ENCODE peak calls at places on chromosomes 6 and 20, in ten cellular contexts. U is GM04504; N is brain microvascular endothelial cell; S is putamen; P is stimulated activated CD4-positive, alpha-beta T cell treated with anti-CD3 and anti-CD28 coated beads, Interleukin-12 subunit alpha, Interleukin-12 subunit beta, amount 100 ng/mL, for 48 hours; X is neural progenitor cell; F is AG08396; H is activated T-helper 1 cell treated with anti-CD3 and anti-CD28 coated beads, Interleukin-12 subunit alpha, Interleukin-12 subunit beta, Interleukin-2, Interleukin-4 antibody, amounts not matched to agents 30 ng/mL and 10 ng/mL and 1 ng/mL, durations not matched to agents 14 hours and 24 hours and 36 hours; Y is mesothelial cell of epicardium; R is HFF-Myc. G is an unnamed sample.

GRCh38 chr6:168347615-168348014 is 28.0 kb upstream of the DACT2 start:
- DNase-seq in X (no peak), N (no peak), R (no peak), Y (no peak), U (no peak), H (no peak), F (no peak), P (no peak), S (no peak), G (no peak)

GRCh38 chr6:112180095-112180820 is 74.1 kb downstream of the LAMA4 start:
- DNase-seq in N (no peak), F (peak), H (peak), S (peak), U (peak), P (peak), Y (no peak), X (peak), R (no peak), G (peak)

GRCh38 chr20:18856873-18857272 is 43.3 kb downstream of the SCP2D1 start:
- DNase-seq in Y (no peak), U (no peak), X (peak), P (no peak), N (no peak), H (no peak), F (no peak), R (no peak), S (no peak), G (no peak)

GRCh38 chr6:84512396-84512795 is 252.0 kb downstream of the TBX18 start:
- DNase-seq in Y (no peak), U (no peak), F (no peak), S (no peak), N (peak), R (no peak), H (no peak), P (no peak), X (no peak), G (peak)

GRCh38 chr6:25025919-25026301 is 90.2 kb upstream of the RIPOR2 start:
- DNase-seq in H (no peak), R (no peak), N (no peak), X (no peak), U (no peak), Y (no peak), P (no peak), S (no peak), F (no peak), G (no peak)

GRCh38 chr6:44043036-44043478 is 84.2 kb downstream of the MRPL14 start:
- DNase-seq in R (no peak), U (no peak), Y (no peak), F (peak), P (no peak), N (no peak), S (no peak), X (no peak), H (no peak), G (peak)

GRCh38 chr6:88702956-88703556 is 260.4 kb downstream of the RNGTT start:
- DNase-seq in N (peak), H (no peak), Y (no peak), S (no peak), U (no peak), F (no peak), P (no peak), R (no peak), X (no peak), G (no peak)

GRCh38 chr20:52179331-52180166 is 12.0 kb downstream of the ZFP64 start:
- DNase-seq in Y (no peak), X (no peak), U (no peak), H (no peak), F (no peak), R (no peak), S (no peak), P (peak), N (no peak), G (peak)

GRCh38 chr20:20897922-20898321 is 185.5 kb upstream of the RALGAPA2 start:
- DNase-seq in F (no peak), S (no peak), H (no peak), P (no peak), R (no peak), N (no peak), Y (no peak), X (peak), U (no peak), G (no peak)

GRCh38 chr6:154548130-154548830 is 37.8 kb upstream of the CNKSR3 start:
- DNase-seq in P (no peak), F (no peak), H (no peak), X (no peak), U (no peak), S (peak), N (peak), R (no peak), Y (no peak), G (peak)

GRCh38 chr6:144931172-144932035 is 646.3 kb downstream of the UTRN start:
- DNase-seq in R (no peak), H (no peak), S (no peak), F (peak), U (no peak), Y (no peak), P (peak), X (peak), N (peak), G (peak)

GRCh38 chr6:167722634-167723309 is 103.9 kb upstream of the AFDN start:
- DNase-seq in R (no peak), F (no peak), X (no peak), H (no peak), Y (no peak), N (no peak), S (no peak), U (no peak), P (no peak), G (no peak)

GRCh38 chr6:17280552-17281090 is 540 bp upstream of the RBM24 start:
- DNase-seq in P (no peak), Y (peak), F (no peak), N (peak), R (no peak), X (peak), U (no peak), S (no peak), H (no peak), G (peak)

GRCh38 chr20:63697357-63697867 is 960 bp downstream of the TNFRSF6B start:
- DNase-seq in R (no peak), U (no peak), Y (no peak), F (peak), H (no peak), P (no peak), N (no peak), X (no peak), S (no peak), G (no peak)

GRCh38 chr20:40294747-40295146 is 394.3 kb downstream of the MAFB start:
- DNase-seq in S (no peak), X (no peak), F (no peak), N (no peak), U (no peak), Y (no peak), H (no peak), P (no peak), R (no peak), G (no peak)

GRCh38 chr6:139474145-139475108 is 100.0 kb upstream of the CITED2 start:
- DNase-seq in X (peak), Y (no peak), P (no peak), U (no peak), N (no peak), F (peak), R (no peak), H (no peak), S (no peak), G (peak)

GRCh38 chr6:80742481-80742880 is 636.0 kb downstream of the BCKDHB start:
- DNase-seq in N (peak), R (peak), P (no peak), Y (no peak), X (peak), H (no peak), F (peak), U (no peak), S (no peak), G (peak)

GRCh38 chr6:169543704-169544103 is 158.1 kb downstream of the WDR27 start:
- DNase-seq in S (no peak), H (no peak), Y (no peak), X (no peak), U (no peak), N (no peak), P (no peak), R (no peak), F (no peak), G (no peak)

GRCh38 chr6:151763938-151764680 is 43.4 kb upstream of the ESR1 start:
- DNase-seq in H (no peak), Y (peak), R (peak), P (peak), F (peak), S (peak), X (peak), U (peak), N (peak), G (peak)

GRCh38 chr6:148423601-148424270 is 81.1 kb downstream of the SASH1 start:
- DNase-seq in R (no peak), X (no peak), U (no peak), N (no peak), P (no peak), S (no peak), F (no peak), Y (no peak), H (no peak), G (no peak)

G was measured in AG10803.